ENCODE peak calls at places on chromosomes 1 and 21, in eight cellular contexts. O is K562, T is SK-N-SH, Q is A549, J is endothelial cell of umbilical vein, U is HCT116, X is H1, W is HepG2. E is an unnamed sample.

GRCh38 chr1:15429701-15430149 is 8.5 kb upstream of the CTRC start:
- DNase-seq in X (no peak), J (no peak), O (no peak), W (no peak), Q (no peak), T (peak; percentile 23), U (no peak), E (peak; percentile 53)

GRCh38 chr1:7956218-7957032 is 5.1 kb upstream of the PARK7 start:
- DNase-seq in Q (no peak), W (no peak), X (no peak), O (no peak), U (no peak), J (no peak), T (no peak), E (no peak)

GRCh38 chr1:224542783-224543440 is 73.2 kb upstream of the CNIH3 start:
- DNase-seq in U (peak; percentile 84), T (no peak), Q (no peak), O (no peak), X (no peak), J (peak; percentile 96), W (peak; percentile 68), E (peak; percentile 93)

GRCh38 chr1:18297896-18298648 is 182.7 kb upstream of the KLHDC7A start:
- DNase-seq in J (no peak), Q (no peak), O (no peak), U (no peak), W (no peak), T (no peak), X (peak; percentile 86), E (no peak)

GRCh38 chr1:208600456-208600855 is 356.3 kb upstream of the PLXNA2 start:
- DNase-seq in O (no peak), Q (no peak), U (no peak), W (no peak), X (no peak), T (no peak), J (no peak), E (no peak)

GRCh38 chr21:20169812-20170576 is 828.2 kb upstream of the NCAM2 start:
- DNase-seq in Q (no peak), W (no peak), U (no peak), T (no peak), J (no peak), X (no peak), O (no peak), E (no peak)

GRCh38 chr1:71621785-71622184 is 541.0 kb upstream of the ZRANB2 start:
- DNase-seq in Q (no peak), O (no peak), W (no peak), J (no peak), T (no peak), X (no peak), U (no peak), E (no peak)

GRCh38 chr1:8408151-8408839 is 90.4 kb downstream of the SLC45A1 start:
- DNase-seq in J (peak; percentile 89), W (no peak), O (no peak), U (no peak), Q (no peak), X (no peak), T (no peak), E (no peak)

GRCh38 chr1:2189459-2190425 is 4.8 kb downstream of the FAAP20 start:
- DNase-seq in U (peak; percentile 80), J (peak; percentile 96), Q (peak; percentile 71), X (peak; percentile 51), T (peak; percentile 94), W (peak; percentile 93), O (peak; percentile 90), E (peak; percentile 95)

GRCh38 chr1:172928412-172928811 is 122.3 kb downstream of the TNFSF18 start:
- DNase-seq in O (no peak), U (no peak), W (no peak), X (no peak), Q (no peak), J (peak; percentile 65), T (no peak), E (no peak)

GRCh38 chr1:14424325-14425000 is 174.0 kb upstream of the KAZN start:
- DNase-seq in U (no peak), T (no peak), J (no peak), W (no peak), X (no peak), O (no peak), Q (no peak), E (no peak)

GRCh38 chr1:160625725-160626498 is 20.9 kb downstream of the SLAMF1 start:
- DNase-seq in O (no peak), X (no peak), J (no peak), Q (no peak), T (no peak), U (no peak), W (no peak), E (peak; percentile 59)

GRCh38 chr21:38789275-38789674 is 16.5 kb upstream of the ETS2 start:
- DNase-seq in W (no peak), O (no peak), Q (no peak), J (no peak), T (no peak), U (no peak), X (no peak), E (no peak)

GRCh38 chr21:38790038-38790437 is 15.7 kb upstream of the ETS2 start:
- DNase-seq in T (no peak), X (no peak), Q (no peak), W (no peak), J (no peak), U (no peak), O (no peak), E (no peak)

GRCh38 chr21:38785483-38785882 is 20.2 kb upstream of the ETS2 start:
- DNase-seq in X (no peak), U (no peak), Q (no peak), W (no peak), O (no peak), T (no peak), J (no peak), E (no peak)

GRCh38 chr21:38788275-38788911 is 17.3 kb upstream of the ETS2 start:
- DNase-seq in X (no peak), Q (no peak), T (no peak), U (no peak), W (peak; percentile 62), J (peak; percentile 21), O (no peak), E (no peak)

DNA sequence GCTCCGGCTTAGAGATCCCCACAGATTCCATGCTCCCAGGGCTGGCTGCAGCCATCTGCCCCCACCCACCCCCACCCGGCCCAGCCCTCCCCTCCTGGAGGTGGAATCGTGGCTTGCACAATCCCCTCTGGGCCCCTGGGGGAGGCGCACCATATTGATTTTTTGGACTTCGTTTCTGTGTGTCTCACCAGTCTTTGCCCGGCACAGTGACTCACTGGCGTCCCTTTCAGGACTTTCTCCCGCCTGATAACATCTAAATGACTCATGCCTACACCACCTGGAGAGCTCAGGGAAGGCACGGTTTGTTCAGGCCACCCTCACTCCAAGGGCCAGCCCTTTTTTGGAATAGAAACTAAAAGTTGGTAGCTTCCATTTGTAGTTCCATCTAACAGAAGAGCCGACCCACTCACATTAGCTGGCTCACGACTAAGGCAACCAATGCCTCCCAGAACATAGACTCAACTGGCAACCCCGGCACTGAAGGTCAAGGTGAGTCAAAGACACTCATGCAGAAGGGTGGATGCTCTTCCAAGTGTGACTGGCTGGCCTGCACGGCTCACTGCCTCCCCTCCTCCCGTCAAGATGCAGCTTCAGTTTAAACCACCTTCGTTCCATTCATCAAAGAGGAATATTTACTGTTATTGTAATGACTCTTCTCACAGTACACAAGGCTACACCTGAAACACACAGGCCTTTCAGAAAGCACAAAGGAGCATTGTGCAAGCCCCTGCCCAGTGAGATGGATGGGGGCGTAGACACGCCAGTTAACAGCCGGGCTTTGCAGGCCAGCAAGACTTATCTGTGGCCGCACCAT is 18.1 kb upstream of the ETS2 start:
- DNase-seq in O (peak; percentile 76), U (peak; percentile 97), J (no peak), W (peak; percentile 99), Q (peak; percentile 79), X (no peak), T (no peak), E (peak; percentile 76)
- TF ChIP-seq MAX in O (no peak), U (no peak), J (no peak), W (peak; percentile 53), Q (peak; percentile 68), X (no peak), T (peak; percentile 64), E (no peak)

GRCh38 chr1:46157916-46158311 is 17.0 kb upstream of the TSPAN1 start:
- DNase-seq in Q (no peak), T (no peak), U (no peak), W (no peak), O (peak; percentile 44), J (no peak), X (no peak), E (no peak)

GRCh38 chr1:46158312-46159281 is 16.3 kb upstream of the TSPAN1 start:
- DNase-seq in U (no peak), W (no peak), Q (no peak), J (no peak), X (no peak), T (no peak), O (peak; percentile 90), E (no peak)

GRCh38 chr1:46159516-46159915 is 15.4 kb upstream of the TSPAN1 start:
- DNase-seq in O (peak; percentile 44), W (no peak), X (no peak), J (no peak), T (no peak), U (no peak), Q (no peak), E (no peak)

GRCh38 chr1:46160212-46160611 is 14.7 kb upstream of the TSPAN1 start:
- DNase-seq in T (no peak), Q (no peak), O (no peak), X (no peak), J (no peak), U (no peak), W (no peak), E (no peak)
- H3K4me3 ChIP-seq in T (no peak overlapping the region), Q (no peak overlapping the region), O (no peak overlapping the region), X (no peak overlapping the region), J (no peak overlapping the region), U (no peak overlapping the region), W (no peak overlapping the region), E (no peak overlapping the region)

DNA sequence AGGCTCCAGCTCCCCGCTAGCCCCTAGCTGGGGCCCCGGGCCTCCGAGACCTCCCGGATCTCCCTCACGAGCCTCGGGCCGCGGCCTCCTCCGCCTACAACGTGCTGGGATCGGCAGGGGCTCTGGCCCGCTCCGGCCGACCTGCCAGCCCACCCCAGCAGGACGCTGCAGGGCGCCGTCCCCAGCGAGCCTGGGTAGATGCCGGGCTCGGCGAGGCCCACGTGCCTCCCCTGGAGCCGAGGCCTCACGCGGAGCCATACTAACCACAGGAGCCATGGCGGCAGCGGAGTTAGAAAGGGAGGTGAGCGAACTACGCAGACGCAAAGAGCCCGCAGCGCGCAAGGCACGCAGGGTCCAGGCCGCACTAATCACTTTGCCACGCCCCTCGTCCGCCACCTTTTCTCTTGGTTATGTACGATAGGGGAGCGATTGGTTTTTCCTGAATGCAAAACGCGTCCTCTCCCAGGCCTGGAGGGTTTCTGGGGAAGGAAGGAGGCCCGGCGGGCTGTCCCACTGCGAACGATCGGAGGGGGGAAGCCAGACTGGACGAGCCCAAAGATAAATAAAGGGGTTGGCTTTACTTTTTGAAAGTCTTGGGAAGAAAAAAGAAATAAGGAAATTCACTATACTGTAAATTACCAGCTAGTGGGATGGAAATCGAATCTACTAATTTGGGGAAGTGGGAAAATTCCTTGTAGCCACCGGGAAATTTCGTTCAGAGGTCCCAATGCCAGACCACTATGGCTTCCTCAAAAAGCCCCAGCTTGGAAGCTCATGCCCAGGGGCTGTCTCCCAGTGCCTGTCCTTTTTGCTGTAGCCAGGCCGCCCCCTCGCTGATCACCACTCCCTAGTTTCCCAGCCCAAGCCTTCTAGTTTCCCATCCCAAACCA is at the start of gene RPL22:
- DNase-seq in J (peak; percentile 98), Q (peak; percentile 80), U (peak; percentile 98), X (peak; percentile 96), T (peak; percentile 94), W (peak; percentile 98), O (peak; percentile 90), E (peak; percentile 99)
- TF ChIP-seq MAX in J (peak; percentile 77), Q (peak; percentile 97), U (no peak), X (peak; percentile 96), T (peak; percentile 79), W (peak; percentile 96), O (peak; percentile 97), E (peak; percentile 92)

GRCh38 chr1:60716472-60716871 is 365.9 kb upstream of the NFIA start:
- DNase-seq in W (no peak), U (no peak), O (no peak), Q (no peak), X (no peak), J (no peak), T (no peak), E (no peak)
- H3K4me3 ChIP-seq in W (no peak overlapping the region), U (no peak overlapping the region), O (no peak overlapping the region), Q (no peak overlapping the region), X (no peak overlapping the region), J (no peak overlapping the region), T (no peak overlapping the region), E (no peak overlapping the region)